ENCODE peak calls at places on chromosomes 12 and 14, in ten cellular contexts. X is fibroblast of lung, C is fibroblast of pulmonary artery, U is adrenal gland, G is GM23338, V is K562, N is left lung, A is kidney, W is spleen, M is thyroid gland. Q is an unnamed sample.
A peak's percentile ranks its signal among the peaks of the same experiment; 100 is the strongest.

GRCh38 chr14:98893675-98894074 is 378.3 kb downstream of the BCL11B start:
- DNase-seq in C (no peak), M (peak; percentile 52), N (no peak), A (no peak), U (no peak), W (no peak), V (no peak), G (no peak), X (peak; percentile 35), Q (no peak)

GRCh38 chr14:99244960-99245340 is 27.0 kb downstream of the BCL11B start:
- DNase-seq in W (no peak), V (no peak), A (no peak), C (no peak), U (no peak), N (no peak), G (peak; percentile 33), M (peak; percentile 52), X (no peak), Q (no peak)

GRCh38 chr12:53870122-53870521 is 68.5 kb upstream of the HOXC13 start:
- DNase-seq in U (no peak), A (no peak), C (no peak), W (no peak), M (no peak), N (no peak), V (no peak), X (no peak), G (peak; percentile 36), Q (no peak)

GRCh38 chr12:110179291-110179690 is 55.1 kb downstream of the IFT81 start:
- DNase-seq in U (peak; percentile 22), W (no peak), M (no peak), C (peak; percentile 27), G (no peak), V (no peak), A (no peak), X (peak; percentile 72), N (no peak), Q (no peak)

GRCh38 chr14:58501214-58501816 is 73.8 kb downstream of the KIAA0586 start:
- DNase-seq in U (no peak), N (no peak), G (peak; percentile 81), V (peak; percentile 49), X (peak; percentile 80), C (peak; percentile 92), A (no peak), W (no peak), M (no peak), Q (peak; percentile 38)

GRCh38 chr14:72479471-72479931 is 414.4 kb downstream of the DPF3 start:
- DNase-seq in V (peak; percentile 31), C (no peak), A (no peak), G (no peak), X (peak; percentile 47), U (no peak), W (no peak), N (no peak), M (peak; percentile 96), Q (no peak)

GRCh38 chr14:95961481-95961880 is 77.7 kb upstream of the C14orf132 start:
- DNase-seq in W (no peak), X (no peak), C (no peak), U (no peak), M (no peak), G (no peak), A (no peak), N (no peak), V (no peak), Q (no peak)

GRCh38 chr14:67526676-67527459 is 6.2 kb upstream of the PLEKHH1 start:
- DNase-seq in X (peak; percentile 40), C (peak; percentile 63), A (no peak), M (peak; percentile 59), W (no peak), U (peak; percentile 65), G (peak; percentile 89), N (no peak), V (peak; percentile 68), Q (no peak)

GRCh38 chr12:78101181-78101876 is 270.6 kb downstream of the NAV3 start:
- DNase-seq in U (no peak), V (no peak), M (no peak), G (no peak), N (no peak), W (no peak), A (no peak), X (peak; percentile 25), C (no peak), Q (no peak)

GRCh38 chr14:37819155-37820015 is 224.0 kb downstream of the TTC6 start:
- DNase-seq in X (peak; percentile 79), A (no peak), N (no peak), V (no peak), G (peak; percentile 17), U (no peak), C (peak; percentile 22), W (no peak), M (no peak), Q (peak; percentile 7)

GRCh38 chr12:7319934-7320333 is 16.1 kb downstream of the ACSM4 start:
- DNase-seq in A (no peak), U (no peak), X (no peak), G (no peak), M (no peak), C (no peak), N (no peak), V (no peak), W (no peak), Q (no peak)

GRCh38 chr14:36952702-36953101 is 219.7 kb downstream of the SLC25A21 start:
- DNase-seq in M (no peak), U (no peak), V (no peak), W (no peak), A (no peak), C (peak; percentile 27), N (no peak), G (no peak), X (peak; percentile 84), Q (no peak)

GRCh38 chr14:60514378-60515243 is 5.7 kb downstream of the SIX6 start:
- DNase-seq in N (no peak), W (no peak), V (peak; percentile 9), G (peak; percentile 75), C (no peak), U (peak; percentile 17), X (peak; percentile 47), A (no peak), M (peak; percentile 8), Q (no peak)

GRCh38 chr12:14723763-14724162 is 27.4 kb upstream of the GUCY2C start:
- DNase-seq in V (peak; percentile 33), C (peak; percentile 76), X (peak; percentile 32), U (peak; percentile 69), W (no peak), G (peak; percentile 81), A (no peak), N (no peak), M (peak; percentile 47), Q (no peak)

GRCh38 chr12:129101404-129101803 is 248.1 kb downstream of the GLT1D1 start:
- DNase-seq in W (no peak), A (no peak), M (no peak), N (no peak), V (no peak), X (no peak), G (no peak), C (no peak), U (no peak), Q (no peak)

GRCh38 chr12:46105735-46106134 is 115.4 kb upstream of the SCAF11 start:
- DNase-seq in G (no peak), V (no peak), C (no peak), X (no peak), W (no peak), A (no peak), M (no peak), U (no peak), N (no peak), Q (no peak)

GRCh38 chr12:121093487-121093891 is 39.2 kb upstream of the P2RX7 start:
- DNase-seq in M (no peak), U (no peak), V (no peak), X (no peak), A (peak; percentile 69), G (no peak), W (peak; percentile 81), N (no peak), C (no peak), Q (no peak)

GRCh38 chr14:105898482-105899010 is 372.2 kb downstream of the TMEM121 start:
- DNase-seq in U (no peak), M (no peak), X (no peak), A (peak; percentile 35), W (peak; percentile 54), C (no peak), N (no peak), G (no peak), V (no peak), Q (no peak)

GRCh38 chr12:22121224-22121623 is 75.2 kb downstream of the CMAS start:
- DNase-seq in V (peak; percentile 36), X (no peak), N (no peak), G (peak; percentile 82), C (no peak), M (peak; percentile 18), U (no peak), W (no peak), A (no peak), Q (no peak)

GRCh38 chr12:583251-583869 is 79.9 kb downstream of the NINJ2 start:
- DNase-seq in G (no peak), V (no peak), M (no peak), U (no peak), W (no peak), A (no peak), X (no peak), N (no peak), C (no peak), Q (no peak)
- TF ChIP-seq CTCF in G (no peak), V (no peak), M (no peak), U (no peak), W (no peak), A (no peak), X (no peak), N (no peak), C (no peak), Q (no peak)

DNA sequence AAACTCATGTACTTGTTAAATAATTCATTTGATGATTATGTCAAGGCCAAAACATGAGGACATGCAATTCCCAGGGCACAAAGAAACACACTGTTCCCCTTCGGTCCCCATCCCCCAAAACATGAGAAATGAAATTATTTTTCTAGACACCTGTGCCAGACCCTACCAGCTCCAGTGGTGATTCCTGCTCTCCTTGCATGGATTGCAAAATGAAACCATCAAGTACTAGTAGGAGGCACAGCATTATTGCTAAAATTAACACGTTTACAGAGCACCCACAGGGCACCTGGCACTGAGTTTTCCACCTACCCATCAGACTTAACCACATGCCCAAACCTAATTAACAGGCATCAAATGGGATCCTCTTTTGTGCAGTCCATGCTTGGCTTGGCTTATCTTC is 76.6 kb downstream of the ZFC3H1 start:
- DNase-seq in A (no peak), V (no peak), G (no peak), X (no peak), C (no peak), M (no peak), N (no peak), U (no peak), W (no peak), Q (no peak)
- H3K4me3 ChIP-seq in A (no peak overlapping the region), V (no peak overlapping the region), G (no peak overlapping the region), X (no peak overlapping the region), C (no peak overlapping the region), M (no peak overlapping the region), N (no peak overlapping the region), U (no peak overlapping the region), W (no peak overlapping the region), Q (no peak overlapping the region)

GRCh38 chr14:51805541-51805940 is 54.9 kb upstream of the GNG2 start:
- DNase-seq in N (no peak), M (no peak), G (peak; percentile 28), X (no peak), W (no peak), V (no peak), C (no peak), A (no peak), U (no peak), Q (no peak)
- TF ChIP-seq CTCF in N (no peak), M (no peak), G (peak; percentile 45), X (peak; percentile 30), W (no peak), V (no peak), C (no peak), A (no peak), U (no peak), Q (peak; percentile 30)

GRCh38 chr12:49131973-49132461 is 822 bp upstream of the TUBA1B start:
- DNase-seq in W (no peak), M (no peak), V (peak; percentile 63), X (peak; percentile 55), U (no peak), N (no peak), C (peak; percentile 63), G (no peak), A (no peak), Q (no peak)
- H3K4me3 ChIP-seq in W (peak overlapping the region; percentile 87), M (peak overlapping the region; percentile 6), V (peak overlapping the region; percentile 84), X (peak overlapping the region; percentile 72), U (peak overlapping the region; percentile 75), N (peak overlapping the region; percentile 30), C (peak overlapping the region; percentile 83), G (peak overlapping the region; percentile 100), A (peak overlapping the region; percentile 79), Q (peak overlapping the region; percentile 99)